ENCODE peak calls at places on chromosome 17, in four cellular contexts. L is NCI-H460, A is thoracic aorta, O is heart left ventricle. J is an unnamed sample.

GRCh38 chr17:78368348-78368747 is 8.5 kb upstream of the SOCS3 start:
- DNase-seq in L (no peak), A (no peak), O (no peak), J (no peak)

GRCh38 chr17:70394430-70394829 is 225.1 kb downstream of the KCNJ2 start:
- DNase-seq in L (no peak), A (no peak), O (no peak), J (no peak)

GRCh38 chr17:50452627-50453300 is 15.9 kb downstream of the CHAD start:
- DNase-seq in L (no peak), A (no peak), O (no peak), J (no peak)

GRCh38 chr17:68514809-68515208 is 2.6 kb downstream of the PRKAR1A start:
- DNase-seq in L (peak), A (no peak), O (no peak), J (peak)

GRCh38 chr17:70089513-70090148 is 14.6 kb downstream of the KCNJ16 start:
- DNase-seq in L (no peak), A (no peak), O (no peak), J (no peak)

GRCh38 chr17:70037498-70037897 is 37.5 kb upstream of the KCNJ16 start:
- DNase-seq in L (no peak), A (no peak), O (no peak), J (peak)

GRCh38 chr17:72404872-72405271 is 284.1 kb downstream of the SOX9 start:
- DNase-seq in L (no peak), A (no peak), O (no peak), J (no peak)

GRCh38 chr17:50278526-50279180 is 4.4 kb downstream of the TMEM92 start:
- DNase-seq in L (no peak), A (no peak), O (no peak), J (no peak)

GRCh38 chr17:62802531-62803205 is 5.4 kb downstream of the MARCHF10 start:
- DNase-seq in L (no peak), A (no peak), O (no peak), J (no peak)

GRCh38 chr17:76076765-76077581 is 2.0 kb upstream of the ZACN start:
- DNase-seq in L (no peak), A (no peak), O (no peak), J (no peak)

GRCh38 chr17:21039839-21040575 is 2.8 kb downstream of the USP22 start:
- DNase-seq in L (peak), A (no peak), O (no peak), J (peak)

GRCh38 chr17:56939869-56940484 is 20.9 kb downstream of the COIL start:
- DNase-seq in L (peak), A (no peak), O (no peak), J (peak)

GRCh38 chr17:75758131-75758905 is 6.7 kb downstream of the GALK1 start:
- DNase-seq in L (no peak), A (no peak), O (no peak), J (no peak)

GRCh38 chr17:65297384-65297783 is 160.2 kb downstream of the RGS9 start:
- DNase-seq in L (no peak), A (no peak), O (no peak), J (no peak)

GRCh38 chr17:79036609-79037008 is 12.6 kb downstream of the C1QTNF1 start:
- DNase-seq in L (peak), A (no peak), O (no peak), J (peak)

GRCh38 chr17:51857052-51857593 is 301.4 kb downstream of the CA10 start:
- DNase-seq in L (no peak), A (no peak), O (no peak), J (no peak)

GRCh38 chr17:64779344-64780095 is 117.4 kb upstream of the SMURF2 start:
- DNase-seq in L (no peak), A (no peak), O (no peak), J (no peak)

GRCh38 chr17:66386789-66387351 is 84.5 kb downstream of the PRKCA start:
- DNase-seq in L (no peak), A (no peak), O (no peak), J (no peak)

GRCh38 chr17:27577884-27578717 is 52.9 kb upstream of the LGALS9 start:
- DNase-seq in L (no peak), A (no peak), O (no peak), J (no peak)

GRCh38 chr17:38791162-38791561 is 8.2 kb downstream of the PIP4K2B start:
- DNase-seq in L (no peak), A (no peak), O (no peak), J (no peak)

J was measured in dermis microvascular lymphatic vessel endothelial cell.